ENCODE peak calls at places on chromosomes 16 and 17, in eight cellular contexts. H, R, L, A, Q, F, U and E are unnamed samples.

GRCh38 chr17:29588017-29588557 is 1.4 kb downstream of the GIT1 start:
- DNase-seq in H (no peak), F (no peak), A (no peak), Q (no peak), R (no peak), U (no peak), L (no peak), E (no peak)

GRCh38 chr17:9644910-9645751 is at the start of gene USP43:
- DNase-seq in A (no peak), F (no peak), Q (peak; percentile 88), U (peak; percentile 67), H (peak; percentile 84), L (peak; percentile 29), R (no peak), E (no peak)

GRCh38 chr17:75487351-75488070 is 27.8 kb downstream of the CASKIN2 start:
- DNase-seq in U (peak; percentile 79), F (peak; percentile 53), H (no peak), Q (no peak), R (no peak), L (no peak), A (no peak), E (no peak)

GRCh38 chr17:76458580-76459490 is 5.9 kb upstream of the UBE2O start:
- DNase-seq in Q (peak; percentile 73), F (peak; percentile 75), U (peak; percentile 78), L (peak; percentile 22), H (no peak), R (no peak), A (no peak), E (no peak)

GRCh38 chr17:57471941-57472368 is 215.6 kb downstream of the MSI2 start:
- DNase-seq in U (no peak), R (no peak), Q (no peak), A (no peak), H (no peak), L (no peak), F (no peak), E (no peak)

GRCh38 chr16:56983211-56983751 is 6.1 kb upstream of the NLRC5 start:
- DNase-seq in L (no peak), Q (peak; percentile 64), A (no peak), F (no peak), R (no peak), H (peak; percentile 79), U (no peak), E (no peak)

GRCh38 chr17:51016099-51016498 is 104.6 kb downstream of the SPAG9 start:
- DNase-seq in L (peak; percentile 5), U (no peak), Q (no peak), R (no peak), F (no peak), H (no peak), A (no peak), E (no peak)

GRCh38 chr17:38730526-38731379 is 612 bp downstream of the CISD3 start:
- DNase-seq in H (peak; percentile 94), Q (peak; percentile 96), A (peak; percentile 33), F (peak; percentile 69), R (no peak), L (peak; percentile 61), U (no peak), E (no peak)

GRCh38 chr17:15341385-15341849 is at the start of gene TEKT3:
- DNase-seq in U (no peak), F (peak; percentile 42), L (peak; percentile 34), H (peak; percentile 88), R (peak; percentile 26), A (peak; percentile 38), Q (peak; percentile 94), E (peak; percentile 72)

GRCh38 chr17:81665205-81666091 is 957 bp downstream of the OXLD1 start:
- DNase-seq in F (no peak), U (peak; percentile 68), L (no peak), A (no peak), H (no peak), R (no peak), Q (peak; percentile 75), E (no peak)

GRCh38 chr16:49440156-49441065 is 66.8 kb downstream of the C16orf78 start:
- DNase-seq in L (no peak), R (no peak), H (no peak), A (no peak), F (no peak), U (no peak), Q (no peak), E (peak; percentile 1)